ENCODE peak calls at places on chromosome 9, in eight cellular contexts. One of them, this sample, is unnamed.

GRCh38 chr9:23477908-23478307 is 348.1 kb downstream of the ELAVL2 start:
- DNase-seq in heart right ventricle: no peak
- DNase-seq in esophagus squamous epithelium: no peak
- DNase-seq in COR-L47: no peak
- DNase-seq in progenitor cell of endocrine pancreas: no peak
- DNase-seq in SW480: no peak
- DNase-seq in OCI-M1: peak; percentile 54
- DNase-seq in aorta: no peak
- DNase-seq in this sample: no peak

GRCh38 chr9:26947736-26948135 is 694 bp upstream of the PLAA start:
- DNase-seq in heart right ventricle: no peak
- DNase-seq in esophagus squamous epithelium: no peak
- DNase-seq in COR-L47: no peak
- DNase-seq in progenitor cell of endocrine pancreas: no peak
- DNase-seq in SW480: no peak
- DNase-seq in OCI-M1: peak; percentile 61
- DNase-seq in aorta: no peak
- DNase-seq in this sample: no peak

GRCh38 chr9:127915801-127916664 is 808 bp downstream of the ST6GALNAC4 start:
- DNase-seq in heart right ventricle: no peak
- DNase-seq in esophagus squamous epithelium: no peak
- DNase-seq in COR-L47: no peak
- DNase-seq in progenitor cell of endocrine pancreas: no peak
- DNase-seq in SW480: no peak
- DNase-seq in OCI-M1: no peak
- DNase-seq in aorta: no peak
- DNase-seq in this sample: no peak

GRCh38 chr9:306907-307306 is 92.2 kb downstream of the DOCK8 start:
- DNase-seq in heart right ventricle: no peak
- DNase-seq in esophagus squamous epithelium: no peak
- DNase-seq in COR-L47: no peak
- DNase-seq in progenitor cell of endocrine pancreas: no peak
- DNase-seq in SW480: no peak
- DNase-seq in OCI-M1: peak; percentile 47
- DNase-seq in aorta: no peak
- DNase-seq in this sample: no peak

GRCh38 chr9:121641228-121641611 is 10.2 kb upstream of the DAB2IP start:
- DNase-seq in heart right ventricle: no peak
- DNase-seq in esophagus squamous epithelium: no peak
- DNase-seq in COR-L47: no peak
- DNase-seq in progenitor cell of endocrine pancreas: no peak
- DNase-seq in SW480: no peak
- DNase-seq in OCI-M1: no peak
- DNase-seq in aorta: no peak
- DNase-seq in this sample: no peak

GRCh38 chr9:70519912-70520724 is 105.7 kb upstream of the KLF9 start:
- DNase-seq in heart right ventricle: no peak
- DNase-seq in esophagus squamous epithelium: no peak
- DNase-seq in COR-L47: no peak
- DNase-seq in progenitor cell of endocrine pancreas: no peak
- DNase-seq in SW480: no peak
- DNase-seq in OCI-M1: no peak
- DNase-seq in aorta: no peak
- DNase-seq in this sample: no peak

GRCh38 chr9:107263289-107263688 is 19.8 kb upstream of the RAD23B start:
- DNase-seq in heart right ventricle: no peak
- DNase-seq in esophagus squamous epithelium: no peak
- DNase-seq in COR-L47: no peak
- DNase-seq in progenitor cell of endocrine pancreas: no peak
- DNase-seq in SW480: no peak
- DNase-seq in OCI-M1: no peak
- DNase-seq in aorta: no peak
- DNase-seq in this sample: no peak

GRCh38 chr9:134502261-134503211 is 139.1 kb upstream of the COL5A1 start:
- DNase-seq in heart right ventricle: peak; percentile 58
- DNase-seq in esophagus squamous epithelium: no peak
- DNase-seq in COR-L47: no peak
- DNase-seq in progenitor cell of endocrine pancreas: no peak
- DNase-seq in SW480: peak; percentile 71
- DNase-seq in OCI-M1: no peak
- DNase-seq in aorta: peak; percentile 86
- DNase-seq in this sample: peak; percentile 98

GRCh38 chr9:37969130-37969529 is 65.2 kb upstream of the SLC25A51 start:
- DNase-seq in heart right ventricle: peak; percentile 57
- DNase-seq in esophagus squamous epithelium: no peak
- DNase-seq in COR-L47: no peak
- DNase-seq in progenitor cell of endocrine pancreas: no peak
- DNase-seq in SW480: no peak
- DNase-seq in OCI-M1: peak; percentile 75
- DNase-seq in aorta: peak; percentile 80
- DNase-seq in this sample: peak; percentile 80

This sample was measured in choroid plexus epithelial cell.